ENCODE peak calls at places on chromosomes 7 and 10, in six cellular contexts. U is BJ, W is gastrocnemius medialis, V is GM23338, G is MM.1S, F is Panc1. Q is an unnamed sample.

GRCh38 chr10:70903262-70903921 is 15.0 kb upstream of the PCBD1 start:
- DNase-seq in U (no peak), W (peak; percentile 49), V (peak; percentile 82), G (peak; percentile 37), F (no peak), Q (no peak)

GRCh38 chr7:22397981-22398380 is 41.0 kb upstream of the RAPGEF5 start:
- DNase-seq in U (no peak), W (no peak), V (no peak), G (no peak), F (no peak), Q (no peak)

GRCh38 chr10:50326757-50327701 is 75.7 kb upstream of the ASAH2 start:
- DNase-seq in U (peak; percentile 70), W (no peak), V (no peak), G (no peak), F (no peak), Q (peak; percentile 42)

GRCh38 chr10:30455816-30456215 is 21.8 kb downstream of the MAP3K8 start:
- DNase-seq in U (no peak), W (no peak), V (no peak), G (peak; percentile 65), F (no peak), Q (no peak)

GRCh38 chr7:3056713-3057388 is 13.2 kb upstream of the CARD11 start:
- DNase-seq in U (no peak), W (no peak), V (no peak), G (no peak), F (no peak), Q (no peak)

GRCh38 chr10:15516284-15516956 is 145.3 kb upstream of the FAM171A1 start:
- DNase-seq in U (no peak), W (no peak), V (no peak), G (no peak), F (no peak), Q (no peak)

GRCh38 chr7:51350195-51350896 is 33.7 kb upstream of the COBL start:
- DNase-seq in U (no peak), W (peak; percentile 18), V (peak; percentile 32), G (no peak), F (no peak), Q (no peak)

GRCh38 chr10:69864321-69864720 is 62.6 kb downstream of the COL13A1 start:
- DNase-seq in U (peak; percentile 74), W (no peak), V (no peak), G (no peak), F (peak; percentile 68), Q (no peak)

GRCh38 chr10:133453516-133454203 is at the start of gene SCART1:
- DNase-seq in U (no peak), W (no peak), V (no peak), G (no peak), F (no peak), Q (no peak)

GRCh38 chr10:120946497-120946896 is 95.3 kb downstream of the WDR11 start:
- DNase-seq in U (no peak), W (no peak), V (no peak), G (no peak), F (no peak), Q (no peak)

GRCh38 chr10:122251459-122252255 is 19.4 kb upstream of the BTBD16 start:
- DNase-seq in U (no peak), W (no peak), V (no peak), G (no peak), F (no peak), Q (no peak)

GRCh38 chr7:4937411-4937810 is 21.6 kb downstream of the MMD2 start:
- DNase-seq in U (no peak), W (no peak), V (no peak), G (no peak), F (no peak), Q (no peak)

GRCh38 chr7:31517513-31517912 is 3.6 kb downstream of the ITPRID1 start:
- DNase-seq in U (no peak), W (no peak), V (no peak), G (no peak), F (no peak), Q (no peak)

GRCh38 chr10:102814873-102815661 is 22.1 kb downstream of the CYP17A1 start:
- DNase-seq in U (no peak), W (peak; percentile 70), V (peak; percentile 22), G (no peak), F (no peak), Q (no peak)

GRCh38 chr10:59333731-59334130 is 28.6 kb downstream of the FAM13C start:
- DNase-seq in U (no peak), W (no peak), V (no peak), G (no peak), F (no peak), Q (no peak)

GRCh38 chr7:131747625-131748024 is 191.2 kb upstream of the PODXL start:
- DNase-seq in U (no peak), W (no peak), V (peak; percentile 60), G (peak; percentile 41), F (no peak), Q (no peak)

GRCh38 chr7:45358277-45358676 is 200.7 kb downstream of the RAMP3 start:
- DNase-seq in U (no peak), W (no peak), V (no peak), G (no peak), F (no peak), Q (no peak)

GRCh38 chr7:151572136-151572535 is 52.4 kb upstream of the RHEB start:
- DNase-seq in U (no peak), W (no peak), V (no peak), G (no peak), F (no peak), Q (no peak)

GRCh38 chr10:2867788-2868299 is 199.5 kb upstream of the PFKP start:
- DNase-seq in U (no peak), W (no peak), V (no peak), G (no peak), F (no peak), Q (no peak)

GRCh38 chr7:138880881-138881577 is 83.0 kb upstream of the ATP6V0A4 start:
- DNase-seq in U (no peak), W (no peak), V (no peak), G (no peak), F (no peak), Q (no peak)

GRCh38 chr7:31439165-31439564 is 74.7 kb upstream of the ITPRID1 start:
- DNase-seq in U (no peak), W (no peak), V (no peak), G (no peak), F (no peak), Q (no peak)

GRCh38 chr7:13099197-13099795 is 411.9 kb downstream of the ARL4A start:
- DNase-seq in U (no peak), W (no peak), V (no peak), G (no peak), F (peak; percentile 72), Q (no peak)

GRCh38 chr7:113071465-113071864 is 15.2 kb downstream of the GPR85 start:
- DNase-seq in U (no peak), W (no peak), V (no peak), G (no peak), F (no peak), Q (no peak)

GRCh38 chr7:152025077-152025936 is at the start of gene GALNT11:
- DNase-seq in U (peak; percentile 20), W (peak; percentile 81), V (peak; percentile 85), G (peak; percentile 56), F (peak; percentile 41), Q (peak; percentile 14)

GRCh38 chr10:123222832-123223231 is 68.6 kb downstream of the BUB3 start:
- DNase-seq in U (no peak), W (no peak), V (no peak), G (no peak), F (no peak), Q (no peak)

GRCh38 chr10:89090760-89091455 is 100.3 kb downstream of the FAS start:
- DNase-seq in U (no peak), W (no peak), V (no peak), G (no peak), F (no peak), Q (no peak)

GRCh38 chr10:45418417-45418858 is 44.4 kb downstream of the ALOX5 start:
- DNase-seq in U (no peak), W (no peak), V (no peak), G (no peak), F (no peak), Q (no peak)
- H3K4me3 ChIP-seq in U (peak overlapping the region; percentile 50), W (peak overlapping the region; percentile 63), V (peak overlapping the region; percentile 82), G (peak overlapping the region; percentile 98), F (no peak overlapping the region), Q (peak overlapping the region; percentile 41)

GRCh38 chr10:112666070-112666469 is 219.1 kb downstream of the VTI1A start:
- DNase-seq in U (no peak), W (no peak), V (no peak), G (no peak), F (no peak), Q (no peak)

GRCh38 chr10:112658900-112659328 is 211.9 kb downstream of the VTI1A start:
- DNase-seq in U (no peak), W (no peak), V (no peak), G (no peak), F (no peak), Q (no peak)

GRCh38 chr10:112658465-112658864 is 211.4 kb downstream of the VTI1A start:
- DNase-seq in U (no peak), W (no peak), V (no peak), G (no peak), F (no peak), Q (no peak)

GRCh38 chr10:112663181-112663879 is 216.3 kb downstream of the VTI1A start:
- DNase-seq in U (no peak), W (no peak), V (no peak), G (no peak), F (no peak), Q (no peak)
- TF ChIP-seq CTCF in U (no peak), W (no peak), V (no peak), G (no peak), F (no peak), Q (no peak)

GRCh38 chr7:143434660-143435059 is 8.6 kb upstream of the TAS2R60 start:
- DNase-seq in U (peak; percentile 26), W (peak; percentile 30), V (no peak), G (no peak), F (no peak), Q (no peak)
- H3K4me3 ChIP-seq in U (no peak overlapping the region), W (no peak overlapping the region), V (no peak overlapping the region), G (no peak overlapping the region), F (no peak overlapping the region), Q (no peak overlapping the region)

GRCh38 chr7:143145-143751 is 49.1 kb upstream of the FAM20C start:
- DNase-seq in U (no peak), W (no peak), V (no peak), G (no peak), F (no peak), Q (no peak)
- TF ChIP-seq CTCF in U (no peak), W (no peak), V (peak; percentile 2), G (no peak), F (no peak), Q (no peak)

DNA sequence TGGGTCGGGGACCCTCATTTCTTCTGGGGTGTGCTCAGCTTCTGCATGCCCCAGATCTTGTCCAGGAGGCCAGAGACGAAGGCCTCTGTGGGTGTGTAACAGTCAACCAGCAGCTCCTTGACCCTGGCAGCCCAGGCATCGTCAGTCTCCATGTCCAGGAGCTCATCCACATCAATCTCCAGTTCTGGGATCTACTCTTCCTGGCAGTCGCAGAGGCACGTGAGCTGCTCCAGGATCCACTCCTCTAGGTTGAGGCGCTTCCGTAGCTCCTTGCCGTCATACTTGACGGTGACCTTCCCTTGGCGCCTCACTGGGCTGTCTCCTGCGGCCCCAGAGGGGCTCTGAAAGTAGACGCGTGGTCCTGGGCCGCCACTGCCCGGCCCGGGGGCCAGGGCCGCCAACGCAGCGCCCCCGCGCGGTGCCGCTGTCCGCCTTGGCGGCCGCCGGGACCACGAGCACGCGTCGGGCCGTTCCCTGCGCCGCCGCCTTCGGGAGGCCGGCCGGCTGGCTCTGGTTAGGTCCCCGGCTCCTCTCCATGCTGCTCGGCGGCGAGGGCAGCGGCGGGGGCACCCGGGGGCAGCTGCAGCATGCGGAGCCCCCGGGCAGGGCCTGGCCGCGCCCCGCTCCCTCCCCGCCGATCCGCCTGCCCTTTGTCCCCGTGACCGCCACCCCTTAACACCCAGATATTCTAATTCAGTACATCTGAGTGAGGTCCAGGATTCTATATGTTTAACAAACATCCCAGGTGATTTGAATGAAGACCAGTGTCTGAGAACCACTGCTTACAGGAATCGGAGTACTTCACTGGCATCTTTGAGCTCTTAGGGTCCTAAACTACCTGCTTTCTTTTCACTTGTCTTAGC is 170.5 kb downstream of the SEPTIN7 start:
- DNase-seq in U (no peak), W (no peak), V (no peak), G (peak; percentile 36), F (no peak), Q (no peak)
- H3K4me3 ChIP-seq in U (no peak overlapping the region), W (no peak overlapping the region), V (no peak overlapping the region), G (peak overlapping the region; percentile 57), F (peak overlapping the region; percentile 55), Q (no peak overlapping the region)